ENCODE peak calls at places on chromosomes 6 and 20, in nine cellular contexts. D, Z, L, S, Q, P, G, X and I are unnamed samples.

GRCh38 chr20:37295595-37295994 is 6.1 kb downstream of the MANBAL start:
- DNase-seq in Q (no peak), S (no peak), D (no peak), Z (no peak), G (no peak), P (no peak), L (no peak), X (peak), I (no peak)

GRCh38 chr6:4637691-4638433 is 138.3 kb upstream of the CDYL start:
- DNase-seq in Z (peak), L (peak), S (peak), D (peak), X (peak), G (no peak), P (no peak), Q (no peak), I (no peak)

GRCh38 chr6:30683980-30684338 is 2.5 kb downstream of the PPP1R18 start:
- DNase-seq in X (no peak), P (no peak), Q (no peak), L (no peak), S (no peak), Z (no peak), D (no peak), G (no peak), I (no peak)

GRCh38 chr6:56292505-56293181 is 45.3 kb upstream of the COL21A1 start:
- DNase-seq in X (peak), Z (peak), P (no peak), G (no peak), L (no peak), S (no peak), Q (no peak), D (peak), I (peak)

GRCh38 chr6:39865011-39865888 is 69.0 kb downstream of the MOCS1 start:
- DNase-seq in D (peak), L (peak), X (peak), G (peak), S (peak), P (peak), Q (peak), Z (peak), I (peak)

GRCh38 chr6:166515072-166515810 is 71.2 kb downstream of the RAMACL start:
- DNase-seq in S (peak), D (peak), Q (no peak), P (no peak), X (peak), L (peak), Z (peak), G (no peak), I (peak)

GRCh38 chr20:35447082-35447789 is 8.2 kb upstream of the CEP250 start:
- DNase-seq in L (peak), Q (peak), S (peak), P (peak), Z (peak), X (peak), G (peak), D (peak), I (peak)

GRCh38 chr20:3479025-3479424 is 8.2 kb downstream of the ATRN start:
- DNase-seq in P (no peak), S (no peak), G (no peak), L (no peak), Q (no peak), X (no peak), Z (no peak), D (no peak), I (no peak)

GRCh38 chr6:17589402-17590116 is 10.5 kb upstream of the FAM8A1 start:
- DNase-seq in L (no peak), S (no peak), G (no peak), P (no peak), X (peak), Q (no peak), Z (peak), D (peak), I (no peak)

GRCh38 chr20:54984104-54984448 is 508.7 kb downstream of the DOK5 start:
- DNase-seq in D (no peak), L (no peak), X (no peak), P (no peak), S (no peak), Z (no peak), G (no peak), Q (no peak), I (no peak)

GRCh38 chr20:62652051-62652893 is 10.0 kb downstream of the SLCO4A1 start:
- DNase-seq in L (peak), P (peak), Z (peak), Q (peak), X (peak), G (no peak), S (peak), D (peak), I (peak)

GRCh38 chr6:146990284-146990683 is 213.9 kb upstream of the STXBP5 start:
- DNase-seq in Z (peak), D (peak), S (no peak), P (no peak), Q (no peak), X (peak), L (no peak), G (no peak), I (no peak)